ENCODE peak calls at places on chromosomes 4 and X, in five cellular contexts. S is right cardiac atrium, C is Right ventricle myocardium inferior, L is left ventricle myocardium superior, B is heart left ventricle. D is an unnamed sample.

GRCh38 chr4:38119663-38120374 is 159.6 kb downstream of the PTTG2 start:
- ATAC-seq in B (peak; percentile 74), L (peak; percentile 70), S (peak; percentile 36), C (peak; percentile 74), D (no peak)

GRCh38 chrX:139738581-139738980 is 30.6 kb upstream of the MCF2 start:
- ATAC-seq in S (no peak), B (no peak), L (no peak), C (no peak), D (no peak)

GRCh38 chr4:88964450-88964849 is 92.5 kb downstream of the FAM13A start:
- ATAC-seq in L (no peak), S (no peak), C (no peak), B (no peak), D (no peak)

GRCh38 chr4:123390846-123391456 is 5.6 kb upstream of the SPRY1 start:
- ATAC-seq in L (no peak), C (no peak), S (no peak), B (no peak), D (no peak)

GRCh38 chr4:173230077-173230476 is 61.5 kb downstream of the GALNT7 start:
- ATAC-seq in B (no peak), L (no peak), S (no peak), C (no peak), D (no peak)

GRCh38 chr4:168498259-168498658 is 1.4 kb downstream of the PALLD start:
- ATAC-seq in L (peak; percentile 71), C (peak; percentile 53), S (peak; percentile 49), B (peak; percentile 62), D (no peak)

GRCh38 chr4:176794151-176794550 is 1.4 kb upstream of the VEGFC start:
- ATAC-seq in B (peak; percentile 31), L (no peak), C (no peak), S (no peak), D (no peak)

GRCh38 chr4:46508216-46508615 is 118.3 kb upstream of the GABRA2 start:
- ATAC-seq in S (no peak), C (no peak), B (no peak), L (no peak), D (no peak)

GRCh38 chr4:76459291-76459723 is 24.3 kb downstream of the SHROOM3 start:
- ATAC-seq in C (peak; percentile 59), S (peak; percentile 82), L (peak; percentile 74), B (peak; percentile 83), D (peak; percentile 39)

GRCh38 chr4:186541801-186542200 is 13.6 kb downstream of the MTNR1A start:
- ATAC-seq in B (no peak), S (no peak), L (no peak), C (no peak), D (no peak)

GRCh38 chr4:54063224-54063623 is 1.2 kb downstream of the CHIC2 start:
- ATAC-seq in B (no peak), C (no peak), L (no peak), S (no peak), D (no peak)

GRCh38 chr4:39814403-39815185 is 116.7 kb downstream of the UBE2K start:
- ATAC-seq in S (no peak), C (no peak), B (no peak), L (no peak), D (no peak)

GRCh38 chrX:131366387-131366786 is 77.3 kb upstream of the IGSF1 start:
- ATAC-seq in S (no peak), L (no peak), C (no peak), B (no peak), D (no peak)

GRCh38 chr4:90816754-90817153 is 689.6 kb downstream of the CCSER1 start:
- ATAC-seq in C (no peak), B (no peak), L (no peak), S (no peak), D (no peak)

GRCh38 chr4:177308842-177309524 is 691 bp upstream of the NEIL3 start:
- ATAC-seq in L (peak; percentile 9), C (no peak), B (peak; percentile 17), S (no peak), D (no peak)

GRCh38 chr4:180898305-180898704 is 1344.9 kb upstream of the TENM3 start:
- ATAC-seq in B (no peak), C (no peak), S (no peak), L (no peak), D (no peak)